ENCODE peak calls at places on chromosomes 5 and 9, in nine cellular contexts. U is adrenal gland, G is fibroblast of lung, V is transverse colon, C is GM06990, B is HFF-Myc, T is sigmoid colon, X is cardiac fibroblast, Q is endodermal cell. O is an unnamed sample.

GRCh38 chr9:130975932-130976841 is 32.8 kb upstream of the LAMC3 start:
- DNase-seq in U (no peak), G (no peak), V (no peak), C (no peak), B (no peak), T (no peak), X (no peak), Q (no peak), O (no peak)

GRCh38 chr9:137550241-137550621 is at the start of gene PNPLA7:
- DNase-seq in U (peak), G (peak), V (peak), C (peak), B (peak), T (peak), X (peak), Q (peak), O (peak)

GRCh38 chr9:93653762-93654161 is 77.4 kb downstream of the PHF2 start:
- DNase-seq in U (no peak), G (no peak), V (no peak), C (no peak), B (no peak), T (peak), X (no peak), Q (no peak), O (no peak)

GRCh38 chr5:131776451-131776850 is 20.4 kb downstream of the FNIP1 start:
- DNase-seq in U (no peak), G (peak), V (no peak), C (no peak), B (no peak), T (no peak), X (peak), Q (no peak), O (no peak)

GRCh38 chr9:84385357-84386040 is 44.9 kb upstream of the SLC28A3 start:
- DNase-seq in U (no peak), G (no peak), V (no peak), C (no peak), B (no peak), T (no peak), X (no peak), Q (peak), O (no peak)

GRCh38 chr5:66356011-66356565 is 212.0 kb downstream of the SREK1 start:
- DNase-seq in U (no peak), G (no peak), V (no peak), C (no peak), B (no peak), T (no peak), X (peak), Q (no peak), O (no peak)

GRCh38 chr5:111779260-111780254 is 22.6 kb upstream of the NREP start:
- DNase-seq in U (no peak), G (peak), V (no peak), C (no peak), B (no peak), T (no peak), X (peak), Q (no peak), O (no peak)

GRCh38 chr9:115972802-115973201 is 180.8 kb upstream of the PAPPA start:
- DNase-seq in U (no peak), G (no peak), V (no peak), C (no peak), B (no peak), T (no peak), X (no peak), Q (no peak), O (no peak)

GRCh38 chr5:132791026-132791425 is 14.0 kb upstream of the SEPTIN8 start:
- DNase-seq in U (no peak), G (no peak), V (no peak), C (no peak), B (no peak), T (no peak), X (no peak), Q (no peak), O (no peak)

GRCh38 chr5:10503321-10503720 is 60.5 kb upstream of the ANKRD33B start:
- DNase-seq in U (no peak), G (no peak), V (no peak), C (no peak), B (no peak), T (no peak), X (no peak), Q (no peak), O (no peak)

GRCh38 chr9:6827370-6827949 is 69.7 kb downstream of the KDM4C start:
- DNase-seq in U (peak), G (peak), V (no peak), C (peak), B (no peak), T (no peak), X (peak), Q (peak), O (peak)

GRCh38 chr9:5908918-5909317 is 18.2 kb downstream of the MLANA start:
- DNase-seq in U (no peak), G (no peak), V (no peak), C (no peak), B (no peak), T (no peak), X (no peak), Q (no peak), O (no peak)

GRCh38 chr9:23541976-23542375 is 284.1 kb downstream of the ELAVL2 start:
- DNase-seq in U (no peak), G (no peak), V (no peak), C (no peak), B (no peak), T (no peak), X (no peak), Q (no peak), O (no peak)

GRCh38 chr5:43020294-43020711 is 19.8 kb downstream of the ANXA2R start:
- DNase-seq in U (no peak), G (no peak), V (no peak), C (no peak), B (no peak), T (no peak), X (peak), Q (peak), O (no peak)

GRCh38 chr9:70412678-70413426 is 1.6 kb downstream of the KLF9 start:
- DNase-seq in U (peak), G (peak), V (peak), C (peak), B (no peak), T (peak), X (peak), Q (peak), O (peak)

GRCh38 chr9:93580654-93581380 is 4.4 kb downstream of the PHF2 start:
- DNase-seq in U (peak), G (no peak), V (no peak), C (no peak), B (no peak), T (no peak), X (no peak), Q (peak), O (no peak)

GRCh38 chr5:117103703-117104102 is 529.1 kb upstream of the SEMA6A start:
- DNase-seq in U (no peak), G (no peak), V (no peak), C (no peak), B (no peak), T (no peak), X (no peak), Q (no peak), O (no peak)

GRCh38 chr5:2856206-2856605 is 104.7 kb upstream of the IRX2 start:
- DNase-seq in U (no peak), G (no peak), V (no peak), C (no peak), B (no peak), T (peak), X (no peak), Q (no peak), O (no peak)

GRCh38 chr9:98890256-98890655 is 53.5 kb upstream of the COL15A1 start:
- DNase-seq in U (peak), G (no peak), V (no peak), C (no peak), B (no peak), T (no peak), X (no peak), Q (no peak), O (no peak)

GRCh38 chr5:170440771-170441370 is 51.7 kb upstream of the KCNMB1 start:
- DNase-seq in U (no peak), G (no peak), V (no peak), C (no peak), B (no peak), T (no peak), X (no peak), Q (no peak), O (no peak)

GRCh38 chr5:137758719-137759312 is 4.7 kb upstream of the HNRNPA0 start:
- DNase-seq in U (no peak), G (no peak), V (no peak), C (peak), B (no peak), T (no peak), X (no peak), Q (no peak), O (peak)

GRCh38 chr5:132209131-132209530 is 18.5 kb downstream of the P4HA2 start:
- DNase-seq in U (no peak), G (no peak), V (no peak), C (no peak), B (no peak), T (no peak), X (no peak), Q (peak), O (no peak)

GRCh38 chr9:35726876-35727438 is 5.0 kb downstream of the TLN1 start:
- DNase-seq in U (no peak), G (peak), V (peak), C (peak), B (no peak), T (peak), X (peak), Q (no peak), O (no peak)
- TF ChIP-seq CTCF in U (no peak), G (peak), V (no peak), C (peak), B (peak), T (peak), X (peak), Q (no peak), O (peak)

DNA sequence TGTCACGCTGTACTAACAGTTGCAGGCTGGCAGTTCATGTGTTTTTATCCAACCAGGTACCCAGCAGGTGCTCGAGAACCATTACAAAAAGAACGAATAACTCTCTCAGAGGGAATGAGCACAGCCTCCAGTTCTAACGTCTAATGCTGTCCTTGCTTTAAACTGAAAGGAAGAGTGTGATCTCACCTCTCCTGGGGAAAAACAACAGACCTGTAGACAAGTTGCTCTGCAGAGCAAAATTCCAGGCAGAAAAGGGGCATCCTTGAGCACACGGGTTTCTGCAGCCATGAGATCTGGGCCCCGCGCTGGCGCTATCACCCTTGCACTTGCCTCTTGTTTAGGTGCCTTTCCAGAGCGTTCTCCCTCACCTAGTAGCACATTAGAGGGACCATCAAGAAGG is 92.5 kb upstream of the DNAH5 start:
- DNase-seq in U (no peak), G (no peak), V (no peak), C (no peak), B (no peak), T (no peak), X (no peak), Q (peak), O (no peak)
- TF ChIP-seq CTCF in U (no peak), G (no peak), V (no peak), C (no peak), B (no peak), T (no peak), X (no peak), Q (no peak), O (no peak)

DNA sequence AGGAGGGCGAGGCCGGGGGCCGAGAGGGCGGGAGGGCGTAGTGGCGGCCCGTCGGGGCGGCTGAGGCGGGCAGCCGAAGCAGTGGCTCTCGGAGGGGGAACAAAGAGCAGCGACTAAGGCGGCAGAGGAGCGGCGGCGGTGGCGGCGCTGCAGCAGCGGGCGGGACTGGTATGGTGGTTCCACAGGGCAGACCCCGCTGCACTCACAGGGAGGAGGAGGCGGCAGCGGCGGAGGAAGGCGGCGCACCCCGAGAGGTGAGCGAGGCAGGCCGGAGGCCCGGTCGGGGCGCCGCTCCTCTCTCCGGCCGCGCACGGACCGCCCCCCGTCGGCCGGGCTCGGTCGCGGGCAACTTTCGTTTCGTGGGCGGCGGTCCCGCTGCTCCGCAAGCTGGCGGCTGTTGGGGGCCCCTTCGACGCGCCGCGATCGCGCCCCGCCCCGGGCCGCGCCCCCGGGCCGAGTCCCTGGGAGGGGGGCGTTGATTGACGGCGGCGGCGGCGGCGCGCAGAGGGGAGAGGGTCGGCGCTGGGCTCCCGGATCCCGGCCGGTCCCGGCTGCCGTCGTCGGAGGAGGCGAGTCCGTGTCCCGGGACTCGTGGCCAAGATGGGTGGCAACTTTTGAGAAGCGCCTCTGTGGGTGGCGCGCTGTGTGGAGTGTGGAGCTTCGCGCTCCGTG is 467 bp downstream of the CNOT6 start:
- DNase-seq in U (peak), G (peak), V (peak), C (no peak), B (no peak), T (peak), X (peak), Q (peak), O (peak)
- TF ChIP-seq CTCF in U (no peak), G (no peak), V (no peak), C (peak), B (no peak), T (no peak), X (no peak), Q (no peak), O (no peak)

GRCh38 chr5:160162910-160163309 is 43.7 kb upstream of the PWWP2A start:
- DNase-seq in U (no peak), G (no peak), V (no peak), C (no peak), B (no peak), T (no peak), X (no peak), Q (no peak), O (no peak)

GRCh38 chr5:160167623-160168165 is 48.4 kb upstream of the PWWP2A start:
- DNase-seq in U (no peak), G (no peak), V (no peak), C (no peak), B (no peak), T (no peak), X (no peak), Q (no peak), O (no peak)

GRCh38 chr5:160166973-160167622 is 47.8 kb upstream of the PWWP2A start:
- DNase-seq in U (no peak), G (no peak), V (no peak), C (no peak), B (no peak), T (no peak), X (peak), Q (peak), O (no peak)

GRCh38 chr5:160166069-160166972 is 47.1 kb upstream of the PWWP2A start:
- DNase-seq in U (no peak), G (no peak), V (no peak), C (no peak), B (no peak), T (no peak), X (no peak), Q (peak), O (no peak)

DNA sequence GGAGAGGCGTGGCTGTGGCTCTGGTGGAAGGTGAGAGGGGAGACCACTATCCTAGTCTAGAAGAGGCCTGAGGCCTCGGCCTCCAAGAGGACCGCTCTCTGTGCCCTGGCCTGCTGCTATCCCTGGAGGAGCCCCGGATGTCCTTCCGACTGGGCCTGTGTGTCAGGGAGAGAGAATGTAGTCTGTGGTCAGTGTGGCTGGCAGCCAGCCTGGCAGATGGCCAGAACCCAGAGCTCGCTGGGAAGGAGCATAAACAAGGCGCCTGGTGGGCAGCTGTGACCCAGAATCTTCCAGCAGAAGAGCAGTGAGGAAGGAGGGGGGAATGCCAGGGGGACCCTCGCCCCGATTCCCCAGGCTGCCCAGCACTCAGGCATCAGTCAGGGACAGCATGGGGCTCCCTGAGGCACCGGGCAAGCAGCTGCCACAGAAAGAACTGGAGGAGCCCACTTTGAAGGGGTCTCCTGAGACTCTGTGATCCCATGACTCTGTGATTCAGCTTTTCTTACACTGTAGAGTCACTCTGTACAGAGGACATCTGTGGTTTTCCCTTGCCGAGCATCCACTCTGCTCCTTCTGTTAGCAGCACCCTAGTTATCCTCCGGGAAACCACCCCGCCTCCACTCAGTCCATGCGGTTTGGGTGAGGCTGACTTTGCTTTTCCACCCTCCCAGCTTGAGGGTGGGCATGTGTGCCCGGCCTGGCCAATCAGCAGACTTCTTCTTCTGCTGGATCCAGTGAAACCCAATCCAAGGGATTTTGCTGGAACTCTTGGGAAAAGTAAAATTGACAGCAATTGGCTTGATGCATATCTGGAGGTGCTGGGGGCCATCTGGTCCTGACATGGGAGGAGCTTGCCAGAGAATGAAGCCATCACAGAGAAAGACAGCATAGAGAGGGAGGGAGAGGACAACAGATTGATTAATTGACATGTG is 46.2 kb upstream of the PWWP2A start:
- DNase-seq in U (peak), G (peak), V (peak), C (no peak), B (peak), T (peak), X (peak), Q (peak), O (no peak)
- TF ChIP-seq CTCF in U (no peak), G (no peak), V (no peak), C (no peak), B (no peak), T (no peak), X (no peak), Q (no peak), O (no peak)

GRCh38 chr5:81856948-81857928 is 106.3 kb upstream of the SSBP2 start:
- DNase-seq in U (peak), G (peak), V (peak), C (no peak), B (no peak), T (peak), X (peak), Q (peak), O (no peak)
- TF ChIP-seq CTCF in U (peak), G (peak), V (peak), C (peak), B (peak), T (peak), X (peak), Q (peak), O (peak)

DNA sequence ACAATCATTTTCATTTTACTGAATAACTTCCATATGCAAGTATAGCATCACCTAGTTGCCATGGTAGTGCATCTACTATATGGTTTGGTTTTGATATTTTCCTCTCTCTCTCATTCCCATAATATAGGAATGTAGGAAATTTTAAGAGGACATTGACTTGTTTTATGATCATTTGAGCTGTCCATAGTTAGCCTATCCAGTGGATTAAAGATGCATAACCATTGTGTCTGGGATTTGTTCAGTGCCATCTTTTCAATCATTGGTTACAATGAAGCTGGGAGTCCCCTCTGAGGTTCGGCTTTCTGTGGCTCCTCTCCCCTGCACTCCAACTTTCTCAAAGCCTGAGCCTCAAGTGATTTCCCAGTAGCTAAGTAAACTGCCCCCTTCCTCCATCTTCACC is 458.5 kb downstream of the RAB3C start:
- DNase-seq in U (no peak), G (no peak), V (no peak), C (no peak), B (no peak), T (no peak), X (no peak), Q (no peak), O (no peak)
- TF ChIP-seq CTCF in U (no peak), G (no peak), V (no peak), C (no peak), B (no peak), T (no peak), X (no peak), Q (no peak), O (no peak)

GRCh38 chr9:113508111-113508749 is 44.7 kb downstream of the RGS3 start:
- DNase-seq in U (no peak), G (peak), V (peak), C (no peak), B (peak), T (no peak), X (peak), Q (peak), O (no peak)
- TF ChIP-seq CTCF in U (no peak), G (peak), V (peak), C (peak), B (peak), T (no peak), X (peak), Q (peak), O (peak)

DNA sequence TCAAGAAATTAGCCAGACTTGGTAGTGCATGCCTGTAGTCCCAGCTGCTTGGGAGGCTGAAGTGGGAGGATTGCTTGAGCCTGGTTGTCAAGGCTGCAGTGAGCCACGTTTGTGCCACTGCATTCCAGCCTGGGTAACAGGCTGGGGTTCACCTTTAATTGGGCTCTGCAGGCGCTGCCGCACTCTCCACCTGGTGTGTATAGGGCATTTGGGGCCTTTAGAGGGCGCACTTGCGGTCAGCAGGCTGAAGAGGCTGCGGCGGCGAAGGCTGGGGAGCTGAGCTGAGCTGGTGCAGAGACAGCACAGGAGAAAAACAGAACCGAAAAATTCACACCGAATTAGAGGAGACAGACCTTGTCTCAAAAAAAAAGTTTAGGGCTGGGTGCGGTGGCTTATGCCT is 31.2 kb downstream of the CDK7 start:
- DNase-seq in U (no peak), G (no peak), V (no peak), C (peak), B (no peak), T (no peak), X (peak), Q (peak), O (no peak)
- TF ChIP-seq CTCF in U (no peak), G (no peak), V (peak), C (peak), B (peak), T (no peak), X (peak), Q (peak), O (peak)